ENCODE peak calls at places on chromosomes 7 and 10, in seven cellular contexts. F is lung, K is HCT116, G is lower lobe of right lung, S is left ventricle myocardium inferior, P is mammary epithelial cell, J is astrocyte. A is an unnamed sample. For H3K27me3, the result is how much of the 10 kb centered on the place peaks cover.

GRCh38 chr10:107880185-107880584 is 715.7 kb upstream of the SORCS1 start:
- DNase-seq in F (no peak), K (no peak), G (no peak), S (no peak), P (peak), J (no peak), A (no peak)

GRCh38 chr10:96422525-96422924 is 63.7 kb upstream of the OPALIN start:
- DNase-seq in F (no peak), K (no peak), G (no peak), S (no peak), P (no peak), J (no peak), A (no peak)

GRCh38 chr10:7260912-7261700 is 149.7 kb downstream of the SFMBT2 start:
- DNase-seq in F (no peak), K (no peak), G (no peak), S (no peak), P (no peak), J (peak), A (peak)

GRCh38 chr10:11757452-11757819 is 15.3 kb downstream of the ECHDC3 start:
- DNase-seq in F (peak), K (no peak), G (no peak), S (peak), P (peak), J (peak), A (peak)

GRCh38 chr7:131400833-131401593 is 73.3 kb downstream of the MKLN1 start:
- DNase-seq in F (no peak), K (no peak), G (no peak), S (no peak), P (no peak), J (no peak), A (no peak)

GRCh38 chr7:5607958-5608656 is 173.4 kb downstream of the RNF216 start:
- DNase-seq in F (no peak), K (no peak), G (no peak), S (no peak), P (peak), J (no peak), A (peak)

GRCh38 chr10:100508691-100509150 is 10.9 kb downstream of the SEC31B start:
- DNase-seq in F (no peak), K (peak), G (no peak), S (no peak), P (peak), J (peak), A (peak)

GRCh38 chr7:158239290-158239981 is 348.2 kb downstream of the PTPRN2 start:
- DNase-seq in F (no peak), K (no peak), G (no peak), S (no peak), P (no peak), J (no peak), A (no peak)

GRCh38 chr10:30705625-30706149 is 76.1 kb upstream of the LYZL2 start:
- DNase-seq in F (no peak), K (no peak), G (no peak), S (no peak), P (no peak), J (no peak), A (no peak)

GRCh38 chr10:43263551-43264323 is 3.1 kb downstream of the RASGEF1A start:
- DNase-seq in F (no peak), K (no peak), G (peak), S (no peak), P (no peak), J (no peak), A (no peak)
- H3K27me3 ChIP-seq in F (under half), K (under half), G (half or more), S (half or more), P (under half), J (under half), A (half or more)

DNA sequence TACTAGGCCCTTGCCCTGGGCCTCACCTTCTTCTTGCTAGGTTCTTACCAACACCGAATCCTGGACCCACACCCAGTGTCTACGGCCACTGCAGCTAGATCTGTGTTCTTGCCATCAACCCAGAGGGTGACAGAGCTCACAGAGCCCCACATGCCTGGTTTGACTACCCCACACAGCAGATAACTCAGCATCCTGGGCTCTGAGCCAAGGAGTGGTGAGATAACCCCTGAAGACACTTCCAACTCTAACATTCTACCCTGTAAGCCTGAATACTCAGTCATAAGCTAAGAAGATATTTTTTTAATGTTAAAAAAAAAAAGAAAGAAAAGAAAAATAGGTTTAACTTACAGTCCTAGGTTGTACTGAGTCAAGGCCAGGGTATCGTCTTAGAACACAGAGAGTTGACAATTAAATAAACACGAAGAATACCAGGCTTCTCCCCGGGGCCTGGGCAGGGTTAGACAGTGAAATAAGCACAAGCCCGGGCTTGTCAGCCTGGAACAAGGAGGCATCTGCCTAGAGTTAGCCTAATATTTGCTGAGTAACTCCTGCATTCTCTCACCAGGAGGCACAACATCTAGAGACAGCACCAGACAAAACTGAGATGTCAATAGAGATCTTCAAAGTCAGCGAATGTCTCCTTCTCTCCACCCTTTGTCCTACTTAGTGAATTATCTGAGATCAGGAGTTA is 556.5 kb upstream of the LRRN3 start:
- DNase-seq in F (no peak), K (no peak), G (no peak), S (no peak), P (peak), J (peak), A (peak)
- TF ChIP-seq CTCF in F (no peak), K (no peak), G (no peak), S (no peak), P (peak), J (no peak), A (peak)

GRCh38 chr10:70331486-70332268 is 47.9 kb upstream of the NPFFR1 start:
- DNase-seq in F (peak), K (peak), G (no peak), S (peak), P (peak), J (peak), A (peak)
- H3K27ac ChIP-seq in F (peak), K (peak), G (no peak), S (peak), P (no peak), J (no peak), A (no peak)

GRCh38 chr10:71451754-71452153 is 55.0 kb downstream of the CDH23 start:
- DNase-seq in F (no peak), K (no peak), G (no peak), S (no peak), P (no peak), J (no peak), A (no peak)
- H3K27me3 ChIP-seq in F (under half), K (under half), G (under half), S (under half), P (under half), J (under half), A (under half)

GRCh38 chr7:127066974-127067373 is 185.8 kb downstream of the GRM8 start:
- DNase-seq in F (no peak), K (no peak), G (no peak), S (no peak), P (no peak), J (no peak), A (no peak)
- TF ChIP-seq CTCF in F (no peak), K (peak), G (no peak), S (no peak), P (peak), J (no peak), A (no peak)

GRCh38 chr10:32985781-32986350 is 27.8 kb upstream of the ITGB1 start:
- DNase-seq in F (no peak), K (no peak), G (no peak), S (no peak), P (peak), J (peak), A (no peak)
- H3K27ac ChIP-seq in F (peak), K (peak), G (peak), S (peak), P (peak), J (peak), A (peak)